ENCODE peak calls at places on chromosome 7, in eight cellular contexts. One of them, this sample, is unnamed.

GRCh38 chr7:100546868-100547800 is 8.1 kb downstream of the AGFG2 start:
- DNase-seq in HCT116: no peak
- DNase-seq in CD8-positive, alpha-beta T cell: no peak
- DNase-seq in lower leg skin: no peak
- DNase-seq in colonic mucosa: no peak
- DNase-seq in brain microvascular endothelial cell: no peak
- DNase-seq in tibial artery: no peak
- DNase-seq in choroid plexus epithelial cell: no peak
- DNase-seq in this sample: peak

GRCh38 chr7:51459809-51460208 is 143.2 kb upstream of the COBL start:
- DNase-seq in HCT116: no peak
- DNase-seq in CD8-positive, alpha-beta T cell: no peak
- DNase-seq in lower leg skin: no peak
- DNase-seq in colonic mucosa: no peak
- DNase-seq in brain microvascular endothelial cell: no peak
- DNase-seq in tibial artery: no peak
- DNase-seq in choroid plexus epithelial cell: no peak
- DNase-seq in this sample: no peak

GRCh38 chr7:22801907-22802306 is 20.7 kb downstream of the TOMM7 start:
- DNase-seq in HCT116: no peak
- DNase-seq in CD8-positive, alpha-beta T cell: no peak
- DNase-seq in lower leg skin: no peak
- DNase-seq in colonic mucosa: no peak
- DNase-seq in brain microvascular endothelial cell: no peak
- DNase-seq in tibial artery: no peak
- DNase-seq in choroid plexus epithelial cell: no peak
- DNase-seq in this sample: no peak

GRCh38 chr7:33903770-33904679 is 1.3 kb upstream of the BMPER start:
- DNase-seq in HCT116: no peak
- DNase-seq in CD8-positive, alpha-beta T cell: no peak
- DNase-seq in lower leg skin: no peak
- DNase-seq in colonic mucosa: peak
- DNase-seq in brain microvascular endothelial cell: no peak
- DNase-seq in tibial artery: peak
- DNase-seq in choroid plexus epithelial cell: peak
- DNase-seq in this sample: no peak

GRCh38 chr7:101172854-101173751 is 7.0 kb downstream of the NAT16 start:
- DNase-seq in HCT116: no peak
- DNase-seq in CD8-positive, alpha-beta T cell: no peak
- DNase-seq in lower leg skin: no peak
- DNase-seq in colonic mucosa: peak
- DNase-seq in brain microvascular endothelial cell: peak
- DNase-seq in tibial artery: peak
- DNase-seq in choroid plexus epithelial cell: peak
- DNase-seq in this sample: no peak

GRCh38 chr7:100829150-100829716 is 1.9 kb upstream of the EPHB4 start:
- DNase-seq in HCT116: no peak
- DNase-seq in CD8-positive, alpha-beta T cell: no peak
- DNase-seq in lower leg skin: no peak
- DNase-seq in colonic mucosa: peak
- DNase-seq in brain microvascular endothelial cell: no peak
- DNase-seq in tibial artery: no peak
- DNase-seq in choroid plexus epithelial cell: no peak
- DNase-seq in this sample: no peak

GRCh38 chr7:43112941-43113621 is 634 bp downstream of the HECW1 start:
- DNase-seq in HCT116: no peak
- DNase-seq in CD8-positive, alpha-beta T cell: no peak
- DNase-seq in lower leg skin: no peak
- DNase-seq in colonic mucosa: no peak
- DNase-seq in brain microvascular endothelial cell: peak
- DNase-seq in tibial artery: no peak
- DNase-seq in choroid plexus epithelial cell: peak
- DNase-seq in this sample: no peak

GRCh38 chr7:132276986-132277716 is 299.1 kb downstream of the PLXNA4 start:
- DNase-seq in HCT116: no peak
- DNase-seq in CD8-positive, alpha-beta T cell: no peak
- DNase-seq in lower leg skin: no peak
- DNase-seq in colonic mucosa: no peak
- DNase-seq in brain microvascular endothelial cell: peak
- DNase-seq in tibial artery: no peak
- DNase-seq in choroid plexus epithelial cell: no peak
- DNase-seq in this sample: no peak

GRCh38 chr7:74404388-74404700 is 49.4 kb upstream of the GTF2IRD1 start:
- DNase-seq in HCT116: no peak
- DNase-seq in CD8-positive, alpha-beta T cell: no peak
- DNase-seq in lower leg skin: no peak
- DNase-seq in colonic mucosa: no peak
- DNase-seq in brain microvascular endothelial cell: no peak
- DNase-seq in tibial artery: no peak
- DNase-seq in choroid plexus epithelial cell: no peak
- DNase-seq in this sample: no peak

GRCh38 chr7:134806197-134806596 is 26.8 kb downstream of the CALD1 start:
- DNase-seq in HCT116: no peak
- DNase-seq in CD8-positive, alpha-beta T cell: no peak
- DNase-seq in lower leg skin: no peak
- DNase-seq in colonic mucosa: no peak
- DNase-seq in brain microvascular endothelial cell: no peak
- DNase-seq in tibial artery: no peak
- DNase-seq in choroid plexus epithelial cell: no peak
- DNase-seq in this sample: no peak

DNA sequence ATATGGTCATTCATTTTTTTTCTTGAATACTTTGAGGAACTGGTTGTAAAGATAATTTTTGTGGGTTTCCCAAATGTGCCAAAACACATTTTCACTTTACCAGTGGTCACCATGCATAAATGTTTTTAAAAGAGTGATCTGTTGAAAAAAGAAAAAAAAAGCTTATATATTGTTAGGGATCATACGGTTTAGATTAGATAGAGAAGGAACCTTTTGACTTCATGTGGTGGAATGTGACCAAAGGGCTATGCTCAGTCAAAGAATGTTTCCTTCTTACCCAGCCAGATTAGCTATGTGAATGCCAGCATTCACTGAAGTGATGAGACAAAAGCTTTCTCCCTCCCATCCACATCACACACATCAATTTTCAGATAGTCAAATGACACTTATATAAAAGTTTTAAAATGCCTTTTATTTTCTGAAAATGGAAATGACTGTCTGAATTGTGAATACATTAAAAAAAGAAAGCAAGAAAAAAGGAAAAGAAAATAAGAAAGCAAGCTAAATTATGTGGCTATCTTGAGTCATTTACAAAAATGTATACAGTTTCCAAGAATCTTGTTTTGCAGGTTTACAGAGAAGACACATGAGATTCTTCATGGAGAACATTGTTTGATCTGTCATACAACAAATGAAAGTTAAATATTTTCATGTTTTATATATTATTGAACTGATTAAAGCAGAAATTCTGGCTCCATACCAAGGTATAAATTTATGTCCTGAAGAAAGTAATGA is 8.6 kb upstream of the CPED1 start:
- DNase-seq in HCT116: no peak
- DNase-seq in CD8-positive, alpha-beta T cell: no peak
- DNase-seq in lower leg skin: no peak
- DNase-seq in colonic mucosa: no peak
- DNase-seq in brain microvascular endothelial cell: no peak
- DNase-seq in tibial artery: no peak
- DNase-seq in choroid plexus epithelial cell: no peak
- DNase-seq in this sample: no peak
- TF ChIP-seq CTCF in HCT116: no peak
- TF ChIP-seq CTCF in CD8-positive, alpha-beta T cell: no peak
- TF ChIP-seq CTCF in lower leg skin: no peak
- TF ChIP-seq CTCF in colonic mucosa: no peak
- TF ChIP-seq CTCF in brain microvascular endothelial cell: no peak
- TF ChIP-seq CTCF in tibial artery: no peak
- TF ChIP-seq CTCF in choroid plexus epithelial cell: no peak
- TF ChIP-seq CTCF in this sample: no peak

GRCh38 chr7:151115836-151116418 is 29.7 kb downstream of the AGAP3 start:
- DNase-seq in HCT116: peak
- DNase-seq in CD8-positive, alpha-beta T cell: no peak
- DNase-seq in lower leg skin: peak
- DNase-seq in colonic mucosa: peak
- DNase-seq in brain microvascular endothelial cell: no peak
- DNase-seq in tibial artery: no peak
- DNase-seq in choroid plexus epithelial cell: no peak
- DNase-seq in this sample: no peak
- H3K4me3 ChIP-seq in HCT116: peak
- H3K4me3 ChIP-seq in CD8-positive, alpha-beta T cell: no peak
- H3K4me3 ChIP-seq in lower leg skin: peak
- H3K4me3 ChIP-seq in colonic mucosa: peak
- H3K4me3 ChIP-seq in brain microvascular endothelial cell: peak
- H3K4me3 ChIP-seq in tibial artery: peak
- H3K4me3 ChIP-seq in choroid plexus epithelial cell: peak
- H3K4me3 ChIP-seq in this sample: no peak

GRCh38 chr7:105389889-105390288 is 1.2 kb upstream of the SRPK2 start:
- DNase-seq in HCT116: no peak
- DNase-seq in CD8-positive, alpha-beta T cell: no peak
- DNase-seq in lower leg skin: no peak
- DNase-seq in colonic mucosa: no peak
- DNase-seq in brain microvascular endothelial cell: no peak
- DNase-seq in tibial artery: no peak
- DNase-seq in choroid plexus epithelial cell: no peak
- DNase-seq in this sample: no peak

GRCh38 chr7:105391429-105391828 is 2.7 kb upstream of the SRPK2 start:
- DNase-seq in HCT116: no peak
- DNase-seq in CD8-positive, alpha-beta T cell: no peak
- DNase-seq in lower leg skin: no peak
- DNase-seq in colonic mucosa: no peak
- DNase-seq in brain microvascular endothelial cell: no peak
- DNase-seq in tibial artery: no peak
- DNase-seq in choroid plexus epithelial cell: no peak
- DNase-seq in this sample: no peak

GRCh38 chr7:105388373-105389089 is at the start of gene SRPK2:
- DNase-seq in HCT116: no peak
- DNase-seq in CD8-positive, alpha-beta T cell: peak
- DNase-seq in lower leg skin: peak
- DNase-seq in colonic mucosa: peak
- DNase-seq in brain microvascular endothelial cell: peak
- DNase-seq in tibial artery: peak
- DNase-seq in choroid plexus epithelial cell: peak
- DNase-seq in this sample: peak

GRCh38 chr7:105387621-105388372 is 924 bp downstream of the SRPK2 start:
- DNase-seq in HCT116: no peak
- DNase-seq in CD8-positive, alpha-beta T cell: peak
- DNase-seq in lower leg skin: peak
- DNase-seq in colonic mucosa: peak
- DNase-seq in brain microvascular endothelial cell: peak
- DNase-seq in tibial artery: peak
- DNase-seq in choroid plexus epithelial cell: peak
- DNase-seq in this sample: peak

GRCh38 chr7:105389090-105389650 is 449 bp upstream of the SRPK2 start:
- DNase-seq in HCT116: peak
- DNase-seq in CD8-positive, alpha-beta T cell: peak
- DNase-seq in lower leg skin: peak
- DNase-seq in colonic mucosa: peak
- DNase-seq in brain microvascular endothelial cell: peak
- DNase-seq in tibial artery: peak
- DNase-seq in choroid plexus epithelial cell: peak
- DNase-seq in this sample: peak
- TF ChIP-seq CTCF in HCT116: no peak
- TF ChIP-seq CTCF in CD8-positive, alpha-beta T cell: no peak
- TF ChIP-seq CTCF in lower leg skin: no peak
- TF ChIP-seq CTCF in colonic mucosa: no peak
- TF ChIP-seq CTCF in brain microvascular endothelial cell: peak
- TF ChIP-seq CTCF in tibial artery: no peak
- TF ChIP-seq CTCF in choroid plexus epithelial cell: peak
- TF ChIP-seq CTCF in this sample: no peak

GRCh38 chr7:15612205-15612604 is 50.4 kb upstream of the AGMO start:
- DNase-seq in HCT116: no peak
- DNase-seq in CD8-positive, alpha-beta T cell: no peak
- DNase-seq in lower leg skin: no peak
- DNase-seq in colonic mucosa: no peak
- DNase-seq in brain microvascular endothelial cell: no peak
- DNase-seq in tibial artery: no peak
- DNase-seq in choroid plexus epithelial cell: no peak
- DNase-seq in this sample: no peak
- H3K4me3 ChIP-seq in HCT116: no peak
- H3K4me3 ChIP-seq in CD8-positive, alpha-beta T cell: no peak
- H3K4me3 ChIP-seq in lower leg skin: no peak
- H3K4me3 ChIP-seq in colonic mucosa: no peak
- H3K4me3 ChIP-seq in brain microvascular endothelial cell: no peak
- H3K4me3 ChIP-seq in tibial artery: no peak
- H3K4me3 ChIP-seq in choroid plexus epithelial cell: no peak
- H3K4me3 ChIP-seq in this sample: no peak

GRCh38 chr7:48424731-48425130 is 253.5 kb downstream of the ABCA13 start:
- DNase-seq in HCT116: no peak
- DNase-seq in CD8-positive, alpha-beta T cell: no peak
- DNase-seq in lower leg skin: no peak
- DNase-seq in colonic mucosa: no peak
- DNase-seq in brain microvascular endothelial cell: peak
- DNase-seq in tibial artery: no peak
- DNase-seq in choroid plexus epithelial cell: peak
- DNase-seq in this sample: peak
- TF ChIP-seq CTCF in HCT116: no peak
- TF ChIP-seq CTCF in CD8-positive, alpha-beta T cell: no peak
- TF ChIP-seq CTCF in lower leg skin: no peak
- TF ChIP-seq CTCF in colonic mucosa: peak
- TF ChIP-seq CTCF in brain microvascular endothelial cell: peak
- TF ChIP-seq CTCF in tibial artery: no peak
- TF ChIP-seq CTCF in choroid plexus epithelial cell: peak
- TF ChIP-seq CTCF in this sample: peak